ENCODE peak calls at places on chromosomes 4 and X, in six cellular contexts. G is LNCaP clone FGC; U is HFF-Myc; S is ovary; D is CD8-positive, alpha-beta T cell; A is IMR-90. P is an unnamed sample.

GRCh38 chr4:27790911-27791310 is 930.3 kb downstream of the STIM2 start:
- DNase-seq in S (no peak), U (no peak), A (peak), G (no peak), D (no peak), P (no peak)

GRCh38 chr4:185741795-185742194 is 70.2 kb downstream of the SORBS2 start:
- DNase-seq in G (no peak), A (no peak), S (no peak), U (no peak), D (no peak), P (no peak)

GRCh38 chrX:40849906-40850672 is 114.7 kb upstream of the MED14 start:
- DNase-seq in A (peak), U (no peak), G (no peak), S (no peak), D (no peak), P (no peak)

GRCh38 chr4:76926841-76927240 is 22.7 kb upstream of the SEPTIN11 start:
- DNase-seq in U (no peak), A (no peak), D (no peak), S (no peak), G (no peak), P (no peak)

GRCh38 chrX:41145920-41146608 is 60.8 kb downstream of the USP9X start:
- DNase-seq in D (no peak), G (no peak), A (peak), S (no peak), U (peak), P (peak)

GRCh38 chrX:119758682-119759332 is 419 bp downstream of the SOWAHD start:
- DNase-seq in S (peak), G (no peak), D (no peak), A (no peak), U (no peak), P (no peak)

GRCh38 chr4:61555789-61556188 is 355.7 kb downstream of the ADGRL3 start:
- DNase-seq in D (no peak), S (no peak), G (peak), A (peak), U (no peak), P (no peak)

GRCh38 chrX:258291-259040 is 22.7 kb upstream of the PLCXD1 start:
- DNase-seq in S (no peak), A (no peak), G (no peak), D (no peak), U (no peak), P (no peak)

GRCh38 chrX:96204928-96205327 is 479.7 kb upstream of the DIAPH2 start:
- DNase-seq in S (no peak), D (no peak), G (no peak), A (no peak), U (no peak), P (no peak)

GRCh38 chr4:6731301-6731641 is 15.3 kb downstream of the BLOC1S4 start:
- DNase-seq in U (no peak), A (no peak), S (no peak), G (no peak), D (no peak), P (no peak)

GRCh38 chr4:12679217-12679616 is 804.9 kb downstream of the RAB28 start:
- DNase-seq in D (no peak), S (no peak), U (no peak), A (no peak), G (no peak), P (no peak)

GRCh38 chrX:68183612-68184214 is 249.6 kb downstream of the OPHN1 start:
- DNase-seq in A (peak), S (no peak), U (no peak), G (peak), D (no peak), P (no peak)

GRCh38 chr4:152680988-152681731 is 1.4 kb upstream of the TMEM154 start:
- DNase-seq in U (peak), S (no peak), D (no peak), A (peak), G (no peak), P (no peak)

GRCh38 chr4:177332119-177332518 is 22.4 kb downstream of the NEIL3 start:
- DNase-seq in S (no peak), G (no peak), A (no peak), U (no peak), D (no peak), P (no peak)

GRCh38 chr4:88341227-88342192 is 37.1 kb upstream of the HERC6 start:
- DNase-seq in U (peak), A (peak), D (no peak), S (peak), G (no peak), P (peak)

GRCh38 chrX:110414679-110415439 is 56.2 kb downstream of the RTL9 start:
- DNase-seq in A (peak), G (no peak), S (no peak), D (no peak), U (no peak), P (no peak)

GRCh38 chrX:30875957-30876356 is 13.1 kb downstream of the TAB3 start:
- DNase-seq in A (peak), D (no peak), S (no peak), U (no peak), G (no peak), P (peak)

GRCh38 chr4:47122592-47123291 is 91.4 kb downstream of the GABRB1 start:
- DNase-seq in D (no peak), A (peak), U (peak), G (peak), S (no peak), P (peak)
- TF ChIP-seq CTCF in D (peak), A (peak), U (peak), G (peak), S (no peak), P (peak)

GRCh38 chr4:119493419-119493818 is 135.2 kb downstream of the PDE5A start:
- DNase-seq in G (no peak), U (no peak), D (no peak), S (no peak), A (no peak), P (no peak)
- TF ChIP-seq CTCF in G (peak), U (no peak), D (no peak), S (no peak), A (no peak), P (no peak)

GRCh38 chr4:56440983-56441382 is 4.9 kb downstream of the PAICS start:
- DNase-seq in D (no peak), U (no peak), S (no peak), G (no peak), A (no peak), P (no peak)

GRCh38 chr4:56450342-56450741 is 14.3 kb downstream of the PAICS start:
- DNase-seq in D (no peak), U (no peak), S (no peak), A (no peak), G (no peak), P (no peak)

GRCh38 chr4:56445699-56446098 is 9.6 kb downstream of the PAICS start:
- DNase-seq in A (no peak), G (no peak), S (no peak), D (no peak), U (no peak), P (no peak)

GRCh38 chr4:56448301-56448700 is 12.2 kb downstream of the PAICS start:
- DNase-seq in G (no peak), D (no peak), S (no peak), U (no peak), A (peak), P (no peak)

GRCh38 chr4:56444719-56445118 is 8.7 kb downstream of the PAICS start:
- DNase-seq in A (no peak), D (no peak), U (no peak), G (no peak), S (no peak), P (no peak)
- TF ChIP-seq CTCF in A (no peak), D (no peak), U (no peak), G (no peak), S (no peak), P (no peak)

GRCh38 chrX:37666516-37666915 is 19.1 kb upstream of the XK start:
- DNase-seq in G (peak), A (no peak), U (no peak), D (no peak), S (no peak), P (no peak)
- TF ChIP-seq CTCF in G (no peak), A (no peak), U (no peak), D (no peak), S (no peak), P (no peak)

GRCh38 chr4:39255266-39255665 is 72.9 kb downstream of the WDR19 start:
- DNase-seq in G (no peak), S (no peak), D (no peak), U (peak), A (peak), P (no peak)
- TF ChIP-seq CTCF in G (peak), S (no peak), D (no peak), U (peak), A (peak), P (no peak)

DNA sequence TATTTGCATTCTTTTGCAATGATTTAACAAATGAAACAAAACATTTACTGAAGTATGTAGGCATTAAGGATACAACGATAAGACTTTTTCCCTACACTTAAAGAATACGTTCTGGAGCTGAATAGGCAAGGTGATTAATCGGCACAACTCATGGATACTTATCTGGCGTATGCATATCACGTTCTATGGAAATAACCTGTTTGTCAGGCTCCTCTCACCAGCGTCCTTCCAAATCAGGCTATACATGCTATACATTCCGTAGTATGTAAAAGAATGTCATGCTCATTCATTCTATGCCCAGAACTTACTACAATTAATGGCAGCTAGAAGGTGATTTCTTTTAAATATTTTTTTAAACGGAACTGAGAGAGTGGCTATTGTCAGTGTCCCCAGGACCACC is 25.6 kb upstream of the TCEANC start:
- DNase-seq in U (no peak), D (no peak), S (no peak), A (no peak), G (no peak), P (no peak)
- TF ChIP-seq CTCF in U (no peak), D (no peak), S (no peak), A (no peak), G (no peak), P (no peak)

DNA sequence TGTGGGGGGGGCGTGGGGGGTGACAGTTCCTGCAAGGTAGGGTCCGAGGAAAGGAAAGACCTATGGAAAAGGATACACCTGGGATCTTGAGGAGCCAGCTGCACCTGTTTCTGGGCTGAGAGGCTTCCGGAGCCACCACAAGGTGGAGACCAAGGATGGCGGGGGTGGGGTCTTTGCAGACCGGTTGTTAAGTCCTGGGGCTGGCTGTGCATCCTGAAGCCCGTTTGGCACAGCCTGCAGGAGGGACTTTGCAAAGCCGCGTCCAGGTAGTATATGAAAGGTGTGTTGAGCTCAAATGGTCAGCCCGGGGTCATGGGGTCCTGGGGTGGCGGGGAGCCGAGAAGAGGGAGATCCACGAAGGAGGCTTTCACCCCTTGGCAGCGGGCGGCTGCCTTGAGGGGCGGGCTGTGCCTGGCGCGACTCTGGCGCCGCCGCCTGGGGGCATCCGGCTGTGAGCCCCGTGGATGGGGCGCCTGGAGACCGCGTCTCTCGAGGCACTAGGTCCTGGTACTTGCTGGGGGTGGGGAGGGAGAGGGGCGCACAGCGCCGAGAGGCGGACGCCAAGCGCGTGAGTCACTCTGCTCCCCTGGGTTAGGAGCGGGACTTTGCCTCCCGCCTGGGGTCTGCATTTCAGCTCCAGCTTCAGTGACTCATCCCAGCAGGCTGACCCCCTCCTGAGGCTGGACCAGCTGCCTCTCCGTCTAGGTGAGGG is 58.2 kb upstream of the DYNLT3 start:
- DNase-seq in D (no peak), U (no peak), S (no peak), A (peak), G (no peak), P (no peak)
- TF ChIP-seq CTCF in D (no peak), U (peak), S (no peak), A (peak), G (peak), P (peak)

DNA sequence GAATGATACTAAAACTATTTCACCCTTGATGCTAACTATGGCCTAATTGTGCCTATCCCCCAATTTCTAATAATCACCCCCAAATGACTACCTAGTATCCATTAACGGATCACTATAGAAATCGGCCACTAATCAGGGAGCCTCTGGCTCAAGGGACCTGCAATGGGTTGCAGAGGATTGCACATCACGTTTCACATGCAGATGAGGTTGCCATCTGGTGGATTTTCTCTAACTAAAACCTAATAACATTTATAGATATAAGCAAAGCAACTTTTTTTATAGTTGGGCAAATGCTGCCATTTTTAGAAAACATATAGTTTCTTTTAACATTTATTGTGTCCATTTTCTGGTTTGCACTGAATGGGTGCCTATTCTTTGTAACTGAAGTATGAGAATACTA is 28.3 kb upstream of the ALG13 start:
- DNase-seq in S (no peak), G (no peak), U (no peak), A (no peak), D (no peak), P (no peak)
- TF ChIP-seq CTCF in S (no peak), G (peak), U (no peak), A (no peak), D (no peak), P (no peak)

P was measured in AG09319.